ENCODE peak calls at places on chromosome 2, in ten cellular contexts. One of them, this sample, is unnamed.

GRCh38 chr2:149290662-149291061 is 39.7 kb upstream of the LYPD6 start:
- DNase-seq in activated gamma-delta T cell treated with Interleukin-2 at 50 U/mL for 16 hours: no peak
- DNase-seq in NCI-H524: no peak
- DNase-seq in H9: no peak
- DNase-seq in naive B cell: no peak
- DNase-seq in DMS153: no peak
- DNase-seq in Kasumi-1: no peak
- DNase-seq in occipital lobe: no peak
- DNase-seq in iris pigment epithelial cell: no peak
- DNase-seq in DND-41: no peak
- DNase-seq in this sample: no peak

GRCh38 chr2:46230677-46231425 is 66.4 kb upstream of the EPAS1 start:
- DNase-seq in DMS153: no peak
- DNase-seq in iris pigment epithelial cell: no peak
- DNase-seq in DND-41: no peak
- DNase-seq in H9: no peak
- DNase-seq in Kasumi-1: no peak
- DNase-seq in activated gamma-delta T cell treated with Interleukin-2 at 50 U/mL for 16 hours: no peak
- DNase-seq in occipital lobe: no peak
- DNase-seq in NCI-H524: no peak
- DNase-seq in naive B cell: no peak
- DNase-seq in this sample: no peak

GRCh38 chr2:238338710-238339394 is 18.5 kb downstream of the TRAF3IP1 start:
- DNase-seq in iris pigment epithelial cell: no peak
- DNase-seq in occipital lobe: no peak
- DNase-seq in naive B cell: no peak
- DNase-seq in activated gamma-delta T cell treated with Interleukin-2 at 50 U/mL for 16 hours: no peak
- DNase-seq in H9: peak
- DNase-seq in DMS153: no peak
- DNase-seq in DND-41: no peak
- DNase-seq in NCI-H524: no peak
- DNase-seq in Kasumi-1: no peak
- DNase-seq in this sample: no peak

GRCh38 chr2:27897755-27898154 is 7.2 kb downstream of the BABAM2 start:
- DNase-seq in H9: no peak
- DNase-seq in activated gamma-delta T cell treated with Interleukin-2 at 50 U/mL for 16 hours: no peak
- DNase-seq in occipital lobe: no peak
- DNase-seq in Kasumi-1: peak
- DNase-seq in naive B cell: peak
- DNase-seq in iris pigment epithelial cell: no peak
- DNase-seq in DND-41: no peak
- DNase-seq in NCI-H524: no peak
- DNase-seq in DMS153: no peak
- DNase-seq in this sample: no peak

GRCh38 chr2:97911922-97912575 is 83.7 kb downstream of the TMEM131 start:
- DNase-seq in DMS153: no peak
- DNase-seq in NCI-H524: no peak
- DNase-seq in naive B cell: no peak
- DNase-seq in Kasumi-1: no peak
- DNase-seq in occipital lobe: no peak
- DNase-seq in activated gamma-delta T cell treated with Interleukin-2 at 50 U/mL for 16 hours: no peak
- DNase-seq in DND-41: no peak
- DNase-seq in iris pigment epithelial cell: peak
- DNase-seq in H9: no peak
- DNase-seq in this sample: no peak

GRCh38 chr2:68222287-68222686 is 30.0 kb downstream of the PPP3R1 start:
- DNase-seq in Kasumi-1: no peak
- DNase-seq in iris pigment epithelial cell: no peak
- DNase-seq in naive B cell: no peak
- DNase-seq in DMS153: no peak
- DNase-seq in NCI-H524: peak
- DNase-seq in activated gamma-delta T cell treated with Interleukin-2 at 50 U/mL for 16 hours: no peak
- DNase-seq in H9: no peak
- DNase-seq in occipital lobe: no peak
- DNase-seq in DND-41: no peak
- DNase-seq in this sample: no peak

GRCh38 chr2:38747007-38747424 is 4.1 kb downstream of the SRSF7 start:
- DNase-seq in iris pigment epithelial cell: no peak
- DNase-seq in H9: no peak
- DNase-seq in DMS153: no peak
- DNase-seq in naive B cell: no peak
- DNase-seq in activated gamma-delta T cell treated with Interleukin-2 at 50 U/mL for 16 hours: no peak
- DNase-seq in DND-41: no peak
- DNase-seq in NCI-H524: no peak
- DNase-seq in Kasumi-1: no peak
- DNase-seq in occipital lobe: no peak
- DNase-seq in this sample: no peak

GRCh38 chr2:15776629-15776919 is 163.8 kb upstream of the MYCN start:
- DNase-seq in Kasumi-1: no peak
- DNase-seq in DND-41: no peak
- DNase-seq in iris pigment epithelial cell: peak
- DNase-seq in NCI-H524: no peak
- DNase-seq in DMS153: no peak
- DNase-seq in H9: no peak
- DNase-seq in activated gamma-delta T cell treated with Interleukin-2 at 50 U/mL for 16 hours: no peak
- DNase-seq in naive B cell: no peak
- DNase-seq in occipital lobe: no peak
- DNase-seq in this sample: no peak

GRCh38 chr2:22485456-22485855 is 899.5 kb upstream of the KLHL29 start:
- DNase-seq in naive B cell: no peak
- DNase-seq in Kasumi-1: no peak
- DNase-seq in DND-41: no peak
- DNase-seq in activated gamma-delta T cell treated with Interleukin-2 at 50 U/mL for 16 hours: no peak
- DNase-seq in NCI-H524: no peak
- DNase-seq in H9: no peak
- DNase-seq in DMS153: no peak
- DNase-seq in occipital lobe: no peak
- DNase-seq in iris pigment epithelial cell: no peak
- DNase-seq in this sample: no peak

GRCh38 chr2:179447839-179448447 is 183.3 kb upstream of the SESTD1 start:
- DNase-seq in occipital lobe: no peak
- DNase-seq in naive B cell: no peak
- DNase-seq in activated gamma-delta T cell treated with Interleukin-2 at 50 U/mL for 16 hours: no peak
- DNase-seq in NCI-H524: no peak
- DNase-seq in H9: no peak
- DNase-seq in iris pigment epithelial cell: peak
- DNase-seq in Kasumi-1: peak
- DNase-seq in DND-41: no peak
- DNase-seq in DMS153: no peak
- DNase-seq in this sample: no peak

GRCh38 chr2:20615046-20615465 is 35.8 kb downstream of the HS1BP3 start:
- DNase-seq in occipital lobe: no peak
- DNase-seq in NCI-H524: no peak
- DNase-seq in Kasumi-1: no peak
- DNase-seq in DND-41: no peak
- DNase-seq in iris pigment epithelial cell: no peak
- DNase-seq in H9: no peak
- DNase-seq in DMS153: no peak
- DNase-seq in naive B cell: no peak
- DNase-seq in activated gamma-delta T cell treated with Interleukin-2 at 50 U/mL for 16 hours: no peak
- DNase-seq in this sample: no peak

GRCh38 chr2:167506395-167506794 is 618.1 kb downstream of the XIRP2 start:
- DNase-seq in occipital lobe: no peak
- DNase-seq in Kasumi-1: no peak
- DNase-seq in H9: no peak
- DNase-seq in NCI-H524: no peak
- DNase-seq in activated gamma-delta T cell treated with Interleukin-2 at 50 U/mL for 16 hours: no peak
- DNase-seq in naive B cell: no peak
- DNase-seq in iris pigment epithelial cell: no peak
- DNase-seq in DND-41: no peak
- DNase-seq in DMS153: no peak
- DNase-seq in this sample: no peak

GRCh38 chr2:196380098-196380497 is 208.7 kb upstream of the STK17B start:
- DNase-seq in activated gamma-delta T cell treated with Interleukin-2 at 50 U/mL for 16 hours: no peak
- DNase-seq in Kasumi-1: no peak
- DNase-seq in H9: no peak
- DNase-seq in DMS153: no peak
- DNase-seq in NCI-H524: no peak
- DNase-seq in iris pigment epithelial cell: no peak
- DNase-seq in naive B cell: no peak
- DNase-seq in occipital lobe: no peak
- DNase-seq in DND-41: no peak
- DNase-seq in this sample: no peak

GRCh38 chr2:219531639-219532377 is 11.8 kb downstream of the CHPF start:
- DNase-seq in H9: no peak
- DNase-seq in DND-41: no peak
- DNase-seq in activated gamma-delta T cell treated with Interleukin-2 at 50 U/mL for 16 hours: no peak
- DNase-seq in Kasumi-1: no peak
- DNase-seq in DMS153: no peak
- DNase-seq in NCI-H524: no peak
- DNase-seq in occipital lobe: no peak
- DNase-seq in naive B cell: no peak
- DNase-seq in iris pigment epithelial cell: no peak
- DNase-seq in this sample: no peak

GRCh38 chr2:142834003-142834402 is 43.5 kb upstream of the KYNU start:
- DNase-seq in iris pigment epithelial cell: peak
- DNase-seq in DMS153: no peak
- DNase-seq in activated gamma-delta T cell treated with Interleukin-2 at 50 U/mL for 16 hours: no peak
- DNase-seq in Kasumi-1: no peak
- DNase-seq in occipital lobe: no peak
- DNase-seq in DND-41: no peak
- DNase-seq in naive B cell: no peak
- DNase-seq in NCI-H524: no peak
- DNase-seq in H9: no peak
- DNase-seq in this sample: no peak

GRCh38 chr2:240565267-240566202 is 2.7 kb upstream of the RNPEPL1 start:
- DNase-seq in Kasumi-1: peak
- DNase-seq in naive B cell: peak
- DNase-seq in occipital lobe: no peak
- DNase-seq in NCI-H524: no peak
- DNase-seq in DMS153: peak
- DNase-seq in H9: peak
- DNase-seq in iris pigment epithelial cell: peak
- DNase-seq in DND-41: peak
- DNase-seq in activated gamma-delta T cell treated with Interleukin-2 at 50 U/mL for 16 hours: peak
- DNase-seq in this sample: no peak

GRCh38 chr2:127154985-127155650 is 48.2 kb upstream of the BIN1 start:
- DNase-seq in iris pigment epithelial cell: peak
- DNase-seq in naive B cell: no peak
- DNase-seq in NCI-H524: no peak
- DNase-seq in H9: no peak
- DNase-seq in activated gamma-delta T cell treated with Interleukin-2 at 50 U/mL for 16 hours: no peak
- DNase-seq in Kasumi-1: no peak
- DNase-seq in DMS153: no peak
- DNase-seq in occipital lobe: no peak
- DNase-seq in DND-41: no peak
- DNase-seq in this sample: no peak

GRCh38 chr2:239905306-239905705 is 119.8 kb downstream of the NDUFA10 start:
- DNase-seq in iris pigment epithelial cell: no peak
- DNase-seq in occipital lobe: no peak
- DNase-seq in Kasumi-1: no peak
- DNase-seq in DMS153: no peak
- DNase-seq in NCI-H524: no peak
- DNase-seq in activated gamma-delta T cell treated with Interleukin-2 at 50 U/mL for 16 hours: no peak
- DNase-seq in DND-41: no peak
- DNase-seq in H9: peak
- DNase-seq in naive B cell: no peak
- DNase-seq in this sample: no peak

GRCh38 chr2:127146820-127147502 is 40.0 kb upstream of the BIN1 start:
- DNase-seq in iris pigment epithelial cell: peak
- DNase-seq in Kasumi-1: no peak
- DNase-seq in occipital lobe: no peak
- DNase-seq in DND-41: no peak
- DNase-seq in DMS153: no peak
- DNase-seq in activated gamma-delta T cell treated with Interleukin-2 at 50 U/mL for 16 hours: no peak
- DNase-seq in NCI-H524: no peak
- DNase-seq in H9: no peak
- DNase-seq in naive B cell: no peak
- DNase-seq in this sample: no peak

GRCh38 chr2:237565974-237566373 is 400 bp upstream of the PRLH start:
- DNase-seq in naive B cell: no peak
- DNase-seq in DMS153: no peak
- DNase-seq in iris pigment epithelial cell: no peak
- DNase-seq in DND-41: no peak
- DNase-seq in H9: no peak
- DNase-seq in Kasumi-1: no peak
- DNase-seq in occipital lobe: no peak
- DNase-seq in NCI-H524: no peak
- DNase-seq in activated gamma-delta T cell treated with Interleukin-2 at 50 U/mL for 16 hours: no peak
- DNase-seq in this sample: no peak

GRCh38 chr2:49490710-49491109 is 336.4 kb upstream of the FSHR start:
- DNase-seq in NCI-H524: peak
- DNase-seq in occipital lobe: no peak
- DNase-seq in activated gamma-delta T cell treated with Interleukin-2 at 50 U/mL for 16 hours: no peak
- DNase-seq in naive B cell: no peak
- DNase-seq in DND-41: peak
- DNase-seq in DMS153: peak
- DNase-seq in iris pigment epithelial cell: peak
- DNase-seq in Kasumi-1: no peak
- DNase-seq in H9: peak
- DNase-seq in this sample: peak

GRCh38 chr2:14297906-14298305 is 334.6 kb upstream of the LRATD1 start:
- DNase-seq in occipital lobe: no peak
- DNase-seq in Kasumi-1: no peak
- DNase-seq in DMS153: no peak
- DNase-seq in DND-41: no peak
- DNase-seq in iris pigment epithelial cell: peak
- DNase-seq in naive B cell: no peak
- DNase-seq in H9: no peak
- DNase-seq in NCI-H524: no peak
- DNase-seq in activated gamma-delta T cell treated with Interleukin-2 at 50 U/mL for 16 hours: no peak
- DNase-seq in this sample: no peak

GRCh38 chr2:30026091-30027055 is 105.0 kb upstream of the ALK start:
- DNase-seq in DMS153: no peak
- DNase-seq in NCI-H524: peak
- DNase-seq in naive B cell: no peak
- DNase-seq in Kasumi-1: peak
- DNase-seq in DND-41: peak
- DNase-seq in activated gamma-delta T cell treated with Interleukin-2 at 50 U/mL for 16 hours: no peak
- DNase-seq in H9: peak
- DNase-seq in iris pigment epithelial cell: peak
- DNase-seq in occipital lobe: peak
- DNase-seq in this sample: peak

GRCh38 chr2:147588191-147588590 is 256.6 kb upstream of the ACVR2A start:
- DNase-seq in DND-41: no peak
- DNase-seq in occipital lobe: no peak
- DNase-seq in iris pigment epithelial cell: peak
- DNase-seq in naive B cell: no peak
- DNase-seq in activated gamma-delta T cell treated with Interleukin-2 at 50 U/mL for 16 hours: no peak
- DNase-seq in Kasumi-1: no peak
- DNase-seq in H9: no peak
- DNase-seq in NCI-H524: no peak
- DNase-seq in DMS153: no peak
- DNase-seq in this sample: no peak

GRCh38 chr2:31475692-31476091 is 61.1 kb upstream of the XDH start:
- DNase-seq in DND-41: no peak
- DNase-seq in activated gamma-delta T cell treated with Interleukin-2 at 50 U/mL for 16 hours: no peak
- DNase-seq in Kasumi-1: no peak
- DNase-seq in iris pigment epithelial cell: peak
- DNase-seq in naive B cell: no peak
- DNase-seq in occipital lobe: no peak
- DNase-seq in NCI-H524: no peak
- DNase-seq in DMS153: no peak
- DNase-seq in H9: no peak
- DNase-seq in this sample: no peak

GRCh38 chr2:96186562-96186961 is 22.1 kb downstream of the STARD7 start:
- DNase-seq in naive B cell: no peak
- DNase-seq in H9: no peak
- DNase-seq in NCI-H524: no peak
- DNase-seq in DND-41: no peak
- DNase-seq in activated gamma-delta T cell treated with Interleukin-2 at 50 U/mL for 16 hours: no peak
- DNase-seq in Kasumi-1: no peak
- DNase-seq in DMS153: no peak
- DNase-seq in occipital lobe: no peak
- DNase-seq in iris pigment epithelial cell: no peak
- DNase-seq in this sample: no peak

GRCh38 chr2:191023235-191023679 is 9.3 kb upstream of the STAT1 start:
- DNase-seq in occipital lobe: no peak
- DNase-seq in Kasumi-1: no peak
- DNase-seq in naive B cell: no peak
- DNase-seq in NCI-H524: no peak
- DNase-seq in iris pigment epithelial cell: no peak
- DNase-seq in DND-41: peak
- DNase-seq in H9: no peak
- DNase-seq in activated gamma-delta T cell treated with Interleukin-2 at 50 U/mL for 16 hours: no peak
- DNase-seq in DMS153: no peak
- DNase-seq in this sample: no peak

GRCh38 chr2:44692821-44693220 is 248.7 kb upstream of the SIX3 start:
- DNase-seq in DND-41: no peak
- DNase-seq in iris pigment epithelial cell: no peak
- DNase-seq in DMS153: no peak
- DNase-seq in Kasumi-1: no peak
- DNase-seq in naive B cell: no peak
- DNase-seq in occipital lobe: no peak
- DNase-seq in H9: no peak
- DNase-seq in activated gamma-delta T cell treated with Interleukin-2 at 50 U/mL for 16 hours: no peak
- DNase-seq in NCI-H524: no peak
- DNase-seq in this sample: no peak